ENCODE peak calls at places on chromosome 4, in six cellular contexts. One of them, this sample, is unnamed.

GRCh38 chr4:175805863-175806262 is 6.2 kb downstream of the GPM6A start:
- DNase-seq in left lung: no peak
- DNase-seq in tibial nerve: no peak
- DNase-seq in SJSA1: no peak
- DNase-seq in mesenchymal stem cell: no peak
- DNase-seq in upper lobe of right lung: no peak
- DNase-seq in this sample: no peak

GRCh38 chr4:184293552-184293951 is 75.9 kb upstream of the ENPP6 start:
- DNase-seq in mesenchymal stem cell: peak; percentile 40
- DNase-seq in left lung: peak; percentile 62
- DNase-seq in SJSA1: no peak
- DNase-seq in tibial nerve: no peak
- DNase-seq in upper lobe of right lung: no peak
- DNase-seq in this sample: no peak

GRCh38 chr4:69523385-69524132 is 27.9 kb upstream of the UGT2B4 start:
- DNase-seq in tibial nerve: no peak
- DNase-seq in left lung: no peak
- DNase-seq in mesenchymal stem cell: no peak
- DNase-seq in SJSA1: no peak
- DNase-seq in upper lobe of right lung: no peak
- DNase-seq in this sample: no peak

GRCh38 chr4:162849922-162850321 is 316.8 kb downstream of the NAF1 start:
- DNase-seq in SJSA1: no peak
- DNase-seq in upper lobe of right lung: no peak
- DNase-seq in mesenchymal stem cell: no peak
- DNase-seq in tibial nerve: no peak
- DNase-seq in left lung: no peak
- DNase-seq in this sample: no peak

GRCh38 chr4:24805036-24805435 is 9.7 kb downstream of the SOD3 start:
- DNase-seq in mesenchymal stem cell: no peak
- DNase-seq in left lung: no peak
- DNase-seq in SJSA1: no peak
- DNase-seq in upper lobe of right lung: no peak
- DNase-seq in tibial nerve: no peak
- DNase-seq in this sample: no peak

GRCh38 chr4:107548211-107548905 is 171.7 kb downstream of the PAPSS1 start:
- DNase-seq in mesenchymal stem cell: peak; percentile 68
- DNase-seq in left lung: no peak
- DNase-seq in tibial nerve: no peak
- DNase-seq in SJSA1: no peak
- DNase-seq in upper lobe of right lung: no peak
- DNase-seq in this sample: no peak

GRCh38 chr4:90030953-90031352 is 96.2 kb upstream of the CCSER1 start:
- DNase-seq in SJSA1: no peak
- DNase-seq in mesenchymal stem cell: no peak
- DNase-seq in tibial nerve: no peak
- DNase-seq in left lung: no peak
- DNase-seq in upper lobe of right lung: no peak
- DNase-seq in this sample: no peak

GRCh38 chr4:94519925-94520789 is 68.4 kb downstream of the PDLIM5 start:
- DNase-seq in left lung: no peak
- DNase-seq in upper lobe of right lung: no peak
- DNase-seq in tibial nerve: no peak
- DNase-seq in SJSA1: no peak
- DNase-seq in mesenchymal stem cell: peak; percentile 41
- DNase-seq in this sample: no peak

GRCh38 chr4:153785830-153786721 is 2.8 kb downstream of the SFRP2 start:
- DNase-seq in left lung: no peak
- DNase-seq in upper lobe of right lung: no peak
- DNase-seq in tibial nerve: no peak
- DNase-seq in mesenchymal stem cell: peak; percentile 55
- DNase-seq in SJSA1: no peak
- DNase-seq in this sample: no peak

GRCh38 chr4:184402740-184403383 is 71.5 kb downstream of the IRF2 start:
- DNase-seq in upper lobe of right lung: no peak
- DNase-seq in left lung: no peak
- DNase-seq in tibial nerve: no peak
- DNase-seq in SJSA1: no peak
- DNase-seq in mesenchymal stem cell: no peak
- DNase-seq in this sample: no peak

GRCh38 chr4:182896421-182896820 is 20.8 kb downstream of the DCTD start:
- DNase-seq in upper lobe of right lung: no peak
- DNase-seq in tibial nerve: no peak
- DNase-seq in mesenchymal stem cell: no peak
- DNase-seq in SJSA1: peak; percentile 23
- DNase-seq in left lung: no peak
- DNase-seq in this sample: no peak

GRCh38 chr4:86587016-86587713 is 7.0 kb upstream of the PTPN13 start:
- DNase-seq in upper lobe of right lung: no peak
- DNase-seq in SJSA1: no peak
- DNase-seq in tibial nerve: no peak
- DNase-seq in mesenchymal stem cell: no peak
- DNase-seq in left lung: no peak
- DNase-seq in this sample: no peak

GRCh38 chr4:113635739-113636437 is 125.7 kb downstream of the CAMK2D start:
- DNase-seq in tibial nerve: no peak
- DNase-seq in left lung: no peak
- DNase-seq in upper lobe of right lung: no peak
- DNase-seq in mesenchymal stem cell: no peak
- DNase-seq in SJSA1: no peak
- DNase-seq in this sample: no peak

GRCh38 chr4:184697956-184698355 is 35.9 kb downstream of the CENPU start:
- DNase-seq in upper lobe of right lung: no peak
- DNase-seq in left lung: no peak
- DNase-seq in SJSA1: no peak
- DNase-seq in tibial nerve: no peak
- DNase-seq in mesenchymal stem cell: no peak
- DNase-seq in this sample: no peak

GRCh38 chr4:151142758-151143157 is 43.3 kb downstream of the RPS3A start:
- DNase-seq in tibial nerve: no peak
- DNase-seq in upper lobe of right lung: no peak
- DNase-seq in SJSA1: no peak
- DNase-seq in mesenchymal stem cell: no peak
- DNase-seq in left lung: no peak
- DNase-seq in this sample: no peak

GRCh38 chr4:145487626-145488025 is 6.0 kb downstream of the SMAD1 start:
- DNase-seq in tibial nerve: no peak
- DNase-seq in SJSA1: no peak
- DNase-seq in mesenchymal stem cell: no peak
- DNase-seq in upper lobe of right lung: no peak
- DNase-seq in left lung: no peak
- DNase-seq in this sample: no peak
- H3K27me3 ChIP-seq in tibial nerve: no peaks in the 10 kb centered on the region
- H3K27me3 ChIP-seq in SJSA1: no peaks in the 10 kb centered on the region
- H3K27me3 ChIP-seq in mesenchymal stem cell: no peaks in the 10 kb centered on the region
- H3K27me3 ChIP-seq in upper lobe of right lung: no peaks in the 10 kb centered on the region
- H3K27me3 ChIP-seq in left lung: no peaks in the 10 kb centered on the region
- H3K27me3 ChIP-seq in this sample: no peaks in the 10 kb centered on the region

DNA sequence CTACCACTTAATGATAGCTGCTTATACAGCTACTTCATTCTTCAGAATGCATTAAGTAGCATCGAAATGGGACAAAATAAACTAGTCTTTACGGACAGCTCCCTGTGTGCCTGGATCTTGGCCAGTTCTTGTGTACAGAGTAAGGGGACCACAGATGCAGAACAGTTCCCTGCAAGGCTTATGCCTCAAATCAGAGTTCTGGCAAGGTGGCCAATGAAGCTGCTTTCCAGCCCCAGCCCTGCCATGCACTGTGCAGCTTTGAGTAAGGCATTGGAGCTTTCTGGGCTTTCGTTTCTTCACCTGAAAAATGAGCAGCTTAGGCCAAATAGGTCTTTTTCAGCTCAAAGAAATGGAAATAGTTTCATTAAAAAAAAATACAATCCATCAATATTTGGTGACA is 14.2 kb downstream of the CLNK start:
- DNase-seq in SJSA1: no peak
- DNase-seq in tibial nerve: no peak
- DNase-seq in mesenchymal stem cell: no peak
- DNase-seq in left lung: no peak
- DNase-seq in upper lobe of right lung: no peak
- DNase-seq in this sample: no peak
- H3K4me1 ChIP-seq in SJSA1: no peaks in the 10 kb centered on the region
- H3K4me1 ChIP-seq in tibial nerve: no peaks in the 10 kb centered on the region
- H3K4me1 ChIP-seq in mesenchymal stem cell: no peaks in the 10 kb centered on the region
- H3K4me1 ChIP-seq in left lung: no peaks in the 10 kb centered on the region
- H3K4me1 ChIP-seq in upper lobe of right lung: no peaks in the 10 kb centered on the region
- H3K4me1 ChIP-seq in this sample: no peaks in the 10 kb centered on the region

GRCh38 chr4:38166768-38167167 is 206.6 kb downstream of the PTTG2 start:
- DNase-seq in upper lobe of right lung: no peak
- DNase-seq in tibial nerve: no peak
- DNase-seq in SJSA1: no peak
- DNase-seq in mesenchymal stem cell: no peak
- DNase-seq in left lung: no peak
- DNase-seq in this sample: no peak
- H3K27ac ChIP-seq in upper lobe of right lung: no peak overlapping the region
- H3K27ac ChIP-seq in tibial nerve: no peak overlapping the region
- H3K27ac ChIP-seq in SJSA1: no peak overlapping the region
- H3K27ac ChIP-seq in mesenchymal stem cell: no peak overlapping the region
- H3K27ac ChIP-seq in left lung: no peak overlapping the region
- H3K27ac ChIP-seq in this sample: no peak overlapping the region

GRCh38 chr4:42149004-42149403 is 3.5 kb downstream of the BEND4 start:
- DNase-seq in mesenchymal stem cell: no peak
- DNase-seq in tibial nerve: no peak
- DNase-seq in upper lobe of right lung: no peak
- DNase-seq in left lung: no peak
- DNase-seq in SJSA1: no peak
- DNase-seq in this sample: no peak

GRCh38 chr4:42151568-42152506 is 618 bp downstream of the BEND4 start:
- DNase-seq in mesenchymal stem cell: no peak
- DNase-seq in tibial nerve: no peak
- DNase-seq in left lung: peak; percentile 37
- DNase-seq in SJSA1: no peak
- DNase-seq in upper lobe of right lung: no peak
- DNase-seq in this sample: peak; percentile 15

GRCh38 chr4:42150653-42151567 is 1.5 kb downstream of the BEND4 start:
- DNase-seq in mesenchymal stem cell: peak; percentile 7
- DNase-seq in left lung: no peak
- DNase-seq in tibial nerve: no peak
- DNase-seq in SJSA1: no peak
- DNase-seq in upper lobe of right lung: no peak
- DNase-seq in this sample: peak; percentile 11

GRCh38 chr4:42148453-42148852 is 4.0 kb downstream of the BEND4 start:
- DNase-seq in upper lobe of right lung: no peak
- DNase-seq in left lung: no peak
- DNase-seq in tibial nerve: no peak
- DNase-seq in SJSA1: no peak
- DNase-seq in mesenchymal stem cell: no peak
- DNase-seq in this sample: no peak

DNA sequence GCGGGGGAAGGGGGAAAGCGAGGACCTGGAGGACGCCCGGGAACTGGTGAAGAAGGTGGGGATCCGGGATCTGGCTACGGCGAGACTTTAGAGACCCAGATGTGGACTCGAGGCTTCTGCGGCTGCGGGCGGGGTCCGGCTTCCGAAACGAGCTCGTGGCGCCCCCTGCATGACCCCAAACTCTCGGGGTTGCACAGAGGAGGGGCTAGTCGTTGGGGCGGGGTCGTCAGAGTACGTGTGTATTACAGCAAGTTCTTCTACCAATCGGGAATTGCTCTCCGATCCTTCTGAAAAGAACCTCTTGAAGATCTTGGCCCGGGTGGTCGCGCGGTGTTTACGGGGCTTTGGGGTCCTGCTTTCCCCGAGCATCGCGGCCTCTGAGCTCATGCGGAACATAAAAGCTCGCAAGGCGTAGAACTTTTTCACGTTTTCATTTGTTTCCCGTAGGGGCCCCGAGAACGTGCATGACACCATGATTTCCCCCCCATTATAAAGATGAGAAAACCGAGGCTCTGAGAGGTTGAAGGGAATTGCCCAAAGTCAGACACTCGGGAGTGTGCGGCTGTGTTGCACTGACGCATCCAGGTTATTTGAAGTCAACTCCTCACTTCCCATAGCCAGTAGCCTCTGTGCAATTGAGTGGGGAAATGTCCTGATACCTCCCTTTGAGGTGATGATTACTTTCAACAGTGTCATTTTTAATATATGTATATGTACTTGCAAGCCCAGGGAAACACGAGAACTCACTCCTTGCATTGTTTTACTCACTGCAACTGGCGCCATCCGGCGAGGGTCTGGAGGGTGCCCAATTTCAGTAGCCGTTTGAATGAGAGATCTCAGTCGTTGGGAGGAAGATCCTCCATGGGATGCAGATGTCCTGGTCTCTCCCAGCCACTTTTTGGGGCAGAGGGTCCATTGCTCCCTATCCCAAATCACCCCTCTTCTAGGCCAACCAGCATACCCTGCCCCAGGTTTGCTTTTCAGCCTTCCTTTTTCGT is at the start of gene BEND4:
- DNase-seq in left lung: no peak
- DNase-seq in upper lobe of right lung: no peak
- DNase-seq in SJSA1: no peak
- DNase-seq in tibial nerve: no peak
- DNase-seq in mesenchymal stem cell: no peak
- DNase-seq in this sample: peak; percentile 14
- H3K27me3 ChIP-seq in left lung: peaks cover 69% of the 10 kb centered on the region
- H3K27me3 ChIP-seq in upper lobe of right lung: peaks cover 55% of the 10 kb centered on the region
- H3K27me3 ChIP-seq in SJSA1: peaks cover 16% of the 10 kb centered on the region
- H3K27me3 ChIP-seq in tibial nerve: peaks cover 60% of the 10 kb centered on the region
- H3K27me3 ChIP-seq in mesenchymal stem cell: peaks cover 79% of the 10 kb centered on the region
- H3K27me3 ChIP-seq in this sample: no peaks in the 10 kb centered on the region

GRCh38 chr4:128386761-128387599 is 99.4 kb upstream of the PGRMC2 start:
- DNase-seq in upper lobe of right lung: peak; percentile 76
- DNase-seq in tibial nerve: peak; percentile 86
- DNase-seq in mesenchymal stem cell: peak; percentile 99
- DNase-seq in SJSA1: peak; percentile 95
- DNase-seq in left lung: peak; percentile 85
- DNase-seq in this sample: peak; percentile 93

GRCh38 chr4:128388352-128388630 is 100.7 kb upstream of the PGRMC2 start:
- DNase-seq in mesenchymal stem cell: peak; percentile 51
- DNase-seq in upper lobe of right lung: no peak
- DNase-seq in SJSA1: no peak
- DNase-seq in tibial nerve: no peak
- DNase-seq in left lung: no peak
- DNase-seq in this sample: peak; percentile 26

GRCh38 chr4:128393111-128393704 is 105.6 kb upstream of the PGRMC2 start:
- DNase-seq in mesenchymal stem cell: peak; percentile 78
- DNase-seq in left lung: no peak
- DNase-seq in SJSA1: no peak
- DNase-seq in tibial nerve: no peak
- DNase-seq in upper lobe of right lung: no peak
- DNase-seq in this sample: peak; percentile 43

GRCh38 chr4:128387600-128388351 is 100.2 kb upstream of the PGRMC2 start:
- DNase-seq in SJSA1: no peak
- DNase-seq in upper lobe of right lung: no peak
- DNase-seq in left lung: no peak
- DNase-seq in tibial nerve: no peak
- DNase-seq in mesenchymal stem cell: peak; percentile 37
- DNase-seq in this sample: peak; percentile 39

DNA sequence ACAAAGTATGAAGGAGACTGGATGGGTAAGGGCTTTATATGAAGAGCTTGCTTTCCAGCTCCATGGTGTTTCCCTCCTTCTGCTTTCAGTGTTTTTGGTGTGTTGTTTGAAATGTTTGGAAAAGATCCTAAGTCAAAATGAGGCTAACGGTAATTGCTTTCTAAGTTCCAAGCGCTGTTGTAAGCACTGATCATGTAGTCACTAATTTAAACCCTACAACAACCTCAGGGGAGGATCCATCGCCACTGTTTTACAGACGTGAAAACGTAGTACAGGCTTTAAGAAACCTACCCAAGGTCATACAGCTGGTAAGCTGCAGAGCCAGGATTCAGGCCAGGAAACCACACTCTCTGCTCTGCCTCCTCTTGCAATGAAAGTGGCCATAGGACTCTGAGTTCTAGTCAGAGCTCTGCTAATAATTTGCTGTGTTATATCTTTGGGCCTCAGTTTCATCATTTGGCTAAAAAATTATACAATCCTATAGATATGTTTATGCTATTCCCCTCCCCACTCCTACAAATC is 102.9 kb upstream of the PGRMC2 start:
- DNase-seq in mesenchymal stem cell: no peak
- DNase-seq in left lung: no peak
- DNase-seq in tibial nerve: no peak
- DNase-seq in upper lobe of right lung: no peak
- DNase-seq in SJSA1: no peak
- DNase-seq in this sample: no peak
- H3K4me1 ChIP-seq in mesenchymal stem cell: peaks cover 16% of the 10 kb centered on the region
- H3K4me1 ChIP-seq in left lung: peaks cover 7% of the 10 kb centered on the region
- H3K4me1 ChIP-seq in tibial nerve: no peaks in the 10 kb centered on the region
- H3K4me1 ChIP-seq in upper lobe of right lung: peaks cover 11% of the 10 kb centered on the region
- H3K4me1 ChIP-seq in SJSA1: peaks cover 42% of the 10 kb centered on the region
- H3K4me1 ChIP-seq in this sample: peaks cover 5% of the 10 kb centered on the region

This sample was measured in right cardiac atrium.